ENCODE peak calls at places on chromosomes 5 and 9, in nine cellular contexts. Y, E, X, J, N, F, S, Q and R are unnamed samples.

GRCh38 chr5:14039063-14039462 is 94.6 kb upstream of the DNAH5 start:
- DNase-seq in S (no peak), Y (no peak), N (no peak), F (no peak), Q (no peak), X (no peak), E (no peak), J (no peak), R (no peak)

GRCh38 chr9:111926421-111926875 is 29.8 kb downstream of the UGCG start:
- DNase-seq in N (peak; percentile 64), Q (no peak), X (peak; percentile 33), S (no peak), F (no peak), Y (no peak), E (no peak), J (no peak), R (no peak)

GRCh38 chr9:126411948-126412284 is 85.3 kb downstream of the MVB12B start:
- DNase-seq in S (peak; percentile 28), Q (no peak), X (no peak), Y (no peak), N (no peak), E (no peak), J (no peak), F (no peak), R (no peak)

GRCh38 chr5:157116483-157116954 is 7.7 kb upstream of the HAVCR2 start:
- DNase-seq in J (no peak), N (no peak), F (no peak), E (no peak), S (no peak), X (no peak), Q (no peak), Y (no peak), R (no peak)

GRCh38 chr5:12934722-12935121 is 1009.8 kb downstream of the DNAH5 start:
- DNase-seq in S (no peak), Y (no peak), E (no peak), X (no peak), Q (no peak), F (no peak), J (no peak), N (no peak), R (no peak)

GRCh38 chr5:132179410-132179809 is 48.2 kb downstream of the P4HA2 start:
- DNase-seq in E (no peak), Y (no peak), S (no peak), Q (no peak), F (no peak), X (no peak), J (no peak), N (no peak), R (no peak)

GRCh38 chr9:68914751-68915150 is 99.2 kb downstream of the PRKACG start:
- DNase-seq in S (no peak), J (no peak), Y (no peak), N (no peak), E (no peak), Q (no peak), X (no peak), F (no peak), R (no peak)

GRCh38 chr5:123206618-123207320 is 117.7 kb downstream of the PRDM6 start:
- DNase-seq in Y (no peak), J (no peak), E (no peak), X (no peak), N (no peak), F (no peak), Q (no peak), S (no peak), R (no peak)

GRCh38 chr5:134059758-134060495 is 54.6 kb upstream of the TCF7 start:
- DNase-seq in F (no peak), Y (no peak), N (no peak), J (no peak), X (no peak), Q (no peak), S (no peak), E (no peak), R (no peak)

DNA sequence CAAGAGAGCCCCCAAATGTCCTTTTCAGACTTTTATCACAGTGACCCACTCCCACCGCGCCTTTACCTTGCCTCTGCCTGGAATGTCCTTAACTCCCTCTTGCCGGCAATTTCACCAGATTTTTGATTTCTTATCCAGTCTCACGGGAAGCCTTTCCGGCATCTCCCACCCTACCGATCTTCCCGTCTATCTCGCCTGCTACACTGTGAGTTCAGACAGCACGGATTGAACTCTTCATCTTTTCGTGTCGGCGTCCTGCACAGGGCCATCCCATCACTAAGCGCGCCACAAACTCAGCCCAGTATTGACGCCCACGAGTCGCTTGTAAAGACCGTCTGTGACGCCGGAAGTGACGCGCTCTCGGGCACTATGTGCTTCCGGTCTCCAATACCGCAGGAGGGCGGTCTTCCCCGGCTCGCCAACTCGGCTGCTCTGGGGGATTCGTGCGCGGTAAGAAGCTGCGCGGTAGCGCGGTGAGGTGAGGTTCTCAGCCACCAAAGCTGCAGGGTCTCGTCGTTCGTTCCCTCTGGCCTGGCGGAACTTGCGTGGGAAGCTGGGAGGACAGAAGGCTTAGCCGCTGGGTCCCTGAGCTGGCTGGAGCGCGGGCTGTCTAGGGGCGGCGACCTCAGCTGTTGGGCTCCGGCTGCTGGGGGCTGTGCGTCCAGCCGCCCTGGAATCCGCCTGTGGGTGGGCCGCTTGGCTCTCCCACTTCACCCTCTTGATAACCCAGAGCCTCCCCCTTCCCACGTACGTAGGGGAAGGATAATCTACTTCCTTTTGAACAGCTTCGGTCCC is at the start of gene ZCCHC9:
- DNase-seq in J (peak; percentile 92), N (peak; percentile 94), F (peak; percentile 89), S (peak; percentile 96), Y (peak; percentile 83), Q (peak; percentile 94), X (peak; percentile 92), E (peak; percentile 95), R (peak; percentile 96)
- TF ChIP-seq CTCF in J (peak; percentile 28), N (no peak), F (peak; percentile 53), S (peak; percentile 41), Y (peak; percentile 21), Q (no peak), X (peak; percentile 16), E (peak; percentile 31), R (peak; percentile 4)

DNA sequence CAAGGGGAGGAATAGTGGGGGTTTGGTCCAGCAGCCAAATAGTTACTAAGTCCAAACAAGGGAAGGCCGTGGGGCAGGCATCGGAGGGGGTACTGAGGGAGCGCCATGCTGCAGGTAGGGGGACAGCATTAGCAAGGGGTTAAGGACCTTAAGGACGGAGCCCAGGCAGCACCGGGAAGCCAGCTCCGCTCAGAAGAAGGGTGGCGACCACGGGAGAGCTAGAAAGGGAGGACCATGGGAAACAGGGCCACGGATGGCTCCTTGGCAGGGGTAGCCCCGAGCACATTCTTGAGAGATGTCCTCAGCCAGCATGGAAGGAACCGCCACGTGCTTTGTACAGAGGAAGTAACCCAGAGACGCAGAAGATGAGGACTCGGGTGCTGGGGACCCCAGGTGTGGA is 76.2 kb upstream of the STXBP1 start:
- DNase-seq in J (no peak), E (no peak), X (no peak), F (no peak), N (no peak), Y (no peak), S (no peak), Q (no peak), R (no peak)
- H3K27ac ChIP-seq in J (peak overlapping the region; percentile 56), E (peak overlapping the region; percentile 36), X (no peak overlapping the region), F (peak overlapping the region; percentile 93), N (peak overlapping the region; percentile 75), Y (peak overlapping the region; percentile 81), S (no peak overlapping the region), Q (peak overlapping the region; percentile 64), R (peak overlapping the region; percentile 89)

GRCh38 chr5:113293068-113293571 is 141.7 kb downstream of the TSSK1B start:
- DNase-seq in X (no peak), N (no peak), E (no peak), Q (no peak), J (peak; percentile 40), S (no peak), Y (no peak), F (no peak), R (no peak)

GRCh38 chr5:113292535-113292934 is 142.3 kb downstream of the TSSK1B start:
- DNase-seq in J (no peak), X (no peak), Q (no peak), E (no peak), N (no peak), Y (no peak), F (no peak), S (no peak), R (no peak)

GRCh38 chr5:113293613-113294340 is 141.0 kb downstream of the TSSK1B start:
- DNase-seq in S (no peak), E (no peak), Y (no peak), N (no peak), X (no peak), J (peak; percentile 42), F (peak; percentile 6), Q (no peak), R (no peak)

GRCh38 chr5:113295111-113295539 is 139.7 kb downstream of the TSSK1B start:
- DNase-seq in Y (no peak), Q (no peak), S (no peak), J (no peak), N (no peak), X (no peak), E (no peak), F (no peak), R (no peak)

GRCh38 chr5:113294341-113295110 is 140.3 kb downstream of the TSSK1B start:
- DNase-seq in N (peak; percentile 88), J (peak; percentile 94), F (peak; percentile 86), S (peak; percentile 94), Q (peak; percentile 77), E (peak; percentile 94), Y (peak; percentile 79), X (peak; percentile 75), R (peak; percentile 89)
- TF ChIP-seq POLR2A in N (peak; percentile 64), J (peak; percentile 76), F (peak; percentile 89), S (peak; percentile 87), Q (no peak), E (peak; percentile 44), Y (peak; percentile 91), X (peak; percentile 76), R (peak; percentile 58)

GRCh38 chr5:5154733-5155132 is 14.6 kb downstream of the ADAMTS16 start:
- DNase-seq in Q (no peak), J (no peak), N (no peak), X (no peak), F (no peak), S (no peak), Y (no peak), E (no peak), R (no peak)

GRCh38 chr5:5159282-5160108 is 19.4 kb downstream of the ADAMTS16 start:
- DNase-seq in Y (no peak), F (no peak), X (no peak), S (no peak), E (no peak), Q (peak; percentile 80), N (no peak), J (no peak), R (no peak)

GRCh38 chr5:5156461-5157082 is 16.4 kb downstream of the ADAMTS16 start:
- DNase-seq in X (no peak), F (no peak), J (no peak), S (no peak), E (no peak), Q (no peak), Y (no peak), N (no peak), R (no peak)

GRCh38 chr5:5158472-5158895 is 18.4 kb downstream of the ADAMTS16 start:
- DNase-seq in X (no peak), Y (no peak), Q (no peak), S (no peak), F (no peak), E (no peak), J (no peak), N (no peak), R (no peak)

DNA sequence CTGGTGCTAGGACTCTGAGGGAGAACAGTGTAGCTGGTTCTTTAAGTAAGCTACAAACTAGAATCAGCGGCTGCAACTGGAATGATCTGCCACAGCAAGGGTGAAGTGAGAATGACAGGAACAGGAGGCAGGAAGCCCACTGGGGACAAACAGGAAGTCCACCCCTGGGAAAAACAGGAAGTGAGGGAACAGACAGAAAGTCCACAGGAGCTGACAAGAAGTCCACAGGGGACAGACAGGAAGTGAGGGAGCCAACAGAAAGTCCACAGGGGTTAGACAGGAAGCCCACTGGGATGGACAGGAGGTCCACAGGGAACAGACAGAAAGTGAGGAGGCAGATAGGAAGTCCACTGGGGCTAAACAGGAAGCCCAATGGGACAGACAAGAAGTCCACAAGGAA is 15.5 kb downstream of the ADAMTS16 start:
- DNase-seq in E (no peak), F (no peak), X (no peak), J (no peak), Q (no peak), Y (no peak), S (no peak), N (no peak), R (no peak)
- TF ChIP-seq CTCF in E (no peak), F (no peak), X (no peak), J (no peak), Q (no peak), Y (no peak), S (no peak), N (no peak), R (no peak)